ENCODE peak calls at places on chromosomes 11 and 22, in six cellular contexts. O, S, T, P, L and C are unnamed samples.

GRCh38 chr11:85835263-85835662 is 19.9 kb upstream of the CCDC83 start:
- DNase-seq in P (no peak), S (no peak), O (no peak), L (no peak), T (no peak), C (no peak)

GRCh38 chr11:35594680-35595079 is 23.6 kb upstream of the FJX1 start:
- DNase-seq in T (no peak), S (no peak), L (no peak), O (no peak), P (no peak), C (no peak)

GRCh38 chr11:120908521-120909181 is 115.3 kb upstream of the TBCEL start:
- DNase-seq in P (no peak), L (no peak), S (no peak), O (no peak), T (no peak), C (no peak)

GRCh38 chr22:42792909-42793847 is 63.9 kb downstream of the ARFGAP3 start:
- DNase-seq in S (no peak), T (no peak), L (no peak), P (no peak), O (no peak), C (no peak)

GRCh38 chr11:63832336-63832735 is 6.6 kb upstream of the MARK2 start:
- DNase-seq in T (no peak), O (no peak), S (no peak), L (no peak), P (no peak), C (no peak)

GRCh38 chr11:35932641-35933571 is 11.0 kb upstream of the LDLRAD3 start:
- DNase-seq in P (no peak), S (no peak), O (no peak), L (no peak), T (no peak), C (peak; percentile 48)

GRCh38 chr11:19426719-19427066 is 185.9 kb upstream of the E2F8 start:
- DNase-seq in T (no peak), P (no peak), L (no peak), S (no peak), O (no peak), C (no peak)

GRCh38 chr11:86888164-86888977 is 66.8 kb downstream of the FZD4 start:
- DNase-seq in O (no peak), S (no peak), T (peak; percentile 22), L (no peak), P (no peak), C (peak; percentile 79)

GRCh38 chr22:27473533-27473932 is 328.0 kb downstream of the MN1 start:
- DNase-seq in P (no peak), L (no peak), O (peak; percentile 48), T (no peak), S (no peak), C (no peak)

DNA sequence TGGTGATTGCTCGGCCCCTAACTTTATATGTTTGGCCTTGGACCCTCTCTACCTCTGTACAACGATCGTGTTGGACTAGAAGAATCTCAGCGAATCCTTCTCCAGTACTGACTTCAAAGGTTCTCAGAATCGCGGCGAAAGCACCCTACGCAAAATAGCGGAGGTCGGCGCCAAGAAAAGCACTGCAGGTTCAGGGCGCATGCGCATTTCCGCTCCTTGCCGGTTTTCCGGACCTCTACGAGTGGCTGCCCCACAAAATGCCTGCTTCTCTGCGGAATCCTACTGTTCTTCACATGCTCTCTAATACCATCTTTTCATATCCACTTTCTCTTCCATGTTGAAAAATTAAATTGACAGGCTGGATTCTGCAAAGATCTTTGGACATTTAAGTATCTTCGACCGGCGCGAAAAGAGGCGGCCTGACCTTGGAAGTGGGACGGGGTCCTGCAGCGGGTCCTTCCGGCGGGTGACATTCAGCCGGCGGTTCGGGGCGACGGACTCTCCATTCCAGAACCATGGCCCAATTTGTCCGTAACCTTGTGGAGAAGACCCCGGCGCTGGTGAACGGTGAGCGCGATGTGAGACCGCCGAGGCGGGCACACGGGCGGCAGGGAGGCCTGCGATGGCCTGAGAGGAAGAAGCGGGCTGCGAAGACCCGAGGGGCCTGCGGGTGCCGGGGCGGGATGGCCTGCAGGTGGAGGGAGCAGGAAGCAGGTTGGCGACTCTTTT is at the start of gene ATP5MG:
- DNase-seq in S (peak; percentile 88), T (peak; percentile 90), O (peak; percentile 91), L (peak; percentile 90), P (peak; percentile 82), C (peak; percentile 86)
- H3K4ac ChIP-seq in S (no peak within 1 kb of the TSS), T (peak within 1 kb of the TSS; percentile 98), O (peak within 1 kb of the TSS; percentile 72), L (no peak within 1 kb of the TSS), P (no peak within 1 kb of the TSS), C (peak within 1 kb of the TSS; percentile 93)

GRCh38 chr11:130760515-130761125 is 155.7 kb downstream of the SNX19 start:
- DNase-seq in P (no peak), L (no peak), S (peak; percentile 75), T (no peak), O (peak; percentile 39), C (no peak)
- H3K4ac ChIP-seq in P (peak overlapping the region; percentile 66), L (peak overlapping the region; percentile 63), S (no peak overlapping the region), T (no peak overlapping the region), O (peak overlapping the region; percentile 62), C (no peak overlapping the region)

DNA sequence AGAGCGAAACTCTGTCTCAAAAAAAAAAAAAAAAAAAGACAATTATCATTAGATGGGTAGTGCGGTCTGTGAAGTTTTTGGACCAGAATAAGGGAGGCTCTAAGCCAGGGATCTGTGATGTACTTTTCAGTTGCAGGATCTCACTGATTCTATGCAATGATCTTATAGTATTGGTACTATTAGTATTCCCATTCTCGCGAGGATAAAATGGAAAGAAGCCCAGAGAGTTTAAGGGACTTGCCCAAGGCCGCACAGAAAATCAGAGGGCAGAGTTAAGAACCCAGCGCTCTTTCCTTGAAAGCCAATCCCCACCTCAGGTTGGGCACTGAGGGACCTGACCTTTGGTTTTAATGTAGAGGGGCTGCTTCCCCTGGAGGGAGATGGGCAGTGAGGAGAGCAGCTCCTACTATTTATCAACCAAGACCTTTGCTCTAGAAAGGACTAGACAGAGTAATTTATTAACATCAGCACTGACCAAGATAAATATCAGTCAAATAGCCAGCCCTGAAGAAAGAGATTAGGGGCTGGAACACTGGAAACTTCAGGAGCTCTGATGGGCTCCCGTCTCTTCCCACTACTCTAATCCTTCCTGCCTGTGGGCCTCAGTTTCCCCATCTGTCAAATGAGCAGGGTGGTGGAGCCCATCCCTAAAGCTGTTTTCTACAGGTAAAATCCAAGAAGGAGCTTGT is 6.0 kb downstream of the NIPSNAP1 start:
- DNase-seq in T (no peak), P (no peak), S (no peak), O (no peak), L (no peak), C (no peak)
- H3K4ac ChIP-seq in T (no peak overlapping the region), P (no peak overlapping the region), S (no peak overlapping the region), O (no peak overlapping the region), L (no peak overlapping the region), C (no peak overlapping the region)

GRCh38 chr22:31269892-31270574 is 22.3 kb downstream of the PIK3IP1 start:
- DNase-seq in T (no peak), P (no peak), L (no peak), S (peak; percentile 81), O (peak; percentile 98), C (no peak)
- H3K4ac ChIP-seq in T (no peak overlapping the region), P (no peak overlapping the region), L (no peak overlapping the region), S (no peak overlapping the region), O (no peak overlapping the region), C (no peak overlapping the region)

GRCh38 chr11:74171630-74172465 is 759 bp downstream of the PPME1 start:
- DNase-seq in P (no peak), O (peak; percentile 21), T (peak; percentile 25), L (no peak), S (no peak), C (no peak)
- H3K4ac ChIP-seq in P (no peak overlapping the region), O (no peak overlapping the region), T (peak overlapping the region; percentile 78), L (no peak overlapping the region), S (no peak overlapping the region), C (peak overlapping the region; percentile 76)

GRCh38 chr11:65473275-65473860 is 25.5 kb upstream of the MALAT1 start:
- DNase-seq in L (no peak), S (no peak), T (no peak), P (no peak), O (no peak), C (peak; percentile 34)
- H3K4ac ChIP-seq in L (no peak overlapping the region), S (no peak overlapping the region), T (peak overlapping the region; percentile 24), P (no peak overlapping the region), O (no peak overlapping the region), C (peak overlapping the region; percentile 85)

GRCh38 chr11:33376331-33377099 is 119.3 kb downstream of the HIPK3 start:
- DNase-seq in T (no peak), O (peak; percentile 16), S (peak; percentile 59), L (peak; percentile 70), P (peak; percentile 11), C (no peak)

GRCh38 chr11:33375688-33376311 is 118.6 kb downstream of the HIPK3 start:
- DNase-seq in O (peak; percentile 43), T (peak; percentile 26), L (peak; percentile 72), P (peak; percentile 37), S (peak; percentile 41), C (peak; percentile 28)

GRCh38 chr11:33377852-33378385 is 120.7 kb downstream of the HIPK3 start:
- DNase-seq in L (no peak), P (no peak), S (no peak), T (no peak), O (no peak), C (peak; percentile 69)

GRCh38 chr11:33375236-33375635 is 118.1 kb downstream of the HIPK3 start:
- DNase-seq in O (no peak), T (no peak), S (peak; percentile 32), L (no peak), P (no peak), C (no peak)

DNA sequence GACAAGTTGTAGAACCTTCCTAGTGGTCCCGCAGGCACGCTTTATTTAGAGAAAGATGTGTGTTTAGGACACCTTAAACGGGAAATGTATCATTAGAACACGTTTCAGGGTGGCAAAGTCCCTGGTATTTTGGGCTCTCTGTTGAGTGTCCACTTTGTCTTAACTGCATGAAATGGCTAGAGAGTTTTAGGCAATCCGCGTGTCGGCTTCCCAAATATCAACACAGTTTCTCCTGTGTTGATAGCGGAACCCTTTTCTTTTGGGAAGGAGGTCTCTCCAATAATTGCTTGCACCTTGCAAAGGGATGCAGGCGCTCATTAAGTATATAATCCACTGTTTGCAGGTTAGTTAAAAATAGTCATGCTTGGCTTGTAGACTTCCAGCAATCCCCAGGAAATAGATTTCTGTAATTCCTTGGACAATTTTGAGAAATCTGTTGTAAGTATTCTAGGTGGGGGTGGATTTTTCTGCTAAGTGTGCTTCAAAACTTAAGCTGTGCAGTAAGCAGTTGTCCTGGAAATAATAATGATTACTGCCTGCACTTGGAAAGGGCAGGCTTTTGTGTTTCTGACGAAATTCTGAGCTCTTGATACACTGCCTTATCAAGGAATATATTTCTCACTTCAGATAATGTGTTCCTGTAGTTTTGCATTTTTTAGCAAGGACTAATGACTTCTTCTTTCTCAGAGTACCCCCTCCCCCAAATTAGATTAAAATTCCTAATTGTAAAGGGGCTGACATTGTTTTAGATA is 120.1 kb downstream of the HIPK3 start:
- DNase-seq in O (no peak), L (no peak), S (no peak), T (no peak), P (peak; percentile 11), C (peak; percentile 19)
- H3K4ac ChIP-seq in O (no peak overlapping the region), L (no peak overlapping the region), S (no peak overlapping the region), T (no peak overlapping the region), P (no peak overlapping the region), C (no peak overlapping the region)